ENCODE peak calls at places on chromosomes 7 and 10, in nine cellular contexts. S is prostate gland, A is SK-N-SH, O is breast epithelium, V is endothelial cell of umbilical vein, X is stomach, E is GM23338, J is K562, T is HCT116. Z is an unnamed sample.

GRCh38 chr7:151607464-151607867 is 87.8 kb upstream of the RHEB start:
- DNase-seq in S (no peak), A (no peak), O (no peak), V (no peak), X (no peak), E (no peak), J (no peak), T (peak; percentile 37), Z (no peak)

GRCh38 chr7:140698477-140698876 is 2.0 kb downstream of the NDUFB2 start:
- DNase-seq in S (no peak), A (no peak), O (no peak), V (no peak), X (no peak), E (no peak), J (no peak), T (no peak), Z (no peak)

GRCh38 chr7:88169717-88170320 is 50.0 kb downstream of the SRI start:
- DNase-seq in S (no peak), A (peak; percentile 15), O (no peak), V (peak; percentile 40), X (no peak), E (peak; percentile 34), J (no peak), T (no peak), Z (peak; percentile 2)

GRCh38 chr10:24617771-24618396 is 105.8 kb downstream of the ARHGAP21 start:
- DNase-seq in S (peak; percentile 7), A (peak; percentile 14), O (no peak), V (peak; percentile 59), X (peak; percentile 68), E (peak; percentile 90), J (peak; percentile 65), T (peak; percentile 45), Z (peak; percentile 24)

GRCh38 chr7:30888783-30889182 is 22.9 kb upstream of the AQP1 start:
- DNase-seq in S (no peak), A (no peak), O (no peak), V (peak; percentile 73), X (no peak), E (no peak), J (no peak), T (no peak), Z (no peak)

GRCh38 chr7:28686418-28686800 is 271.7 kb downstream of the TRIL start:
- DNase-seq in S (no peak), A (peak; percentile 49), O (no peak), V (peak; percentile 79), X (no peak), E (peak; percentile 89), J (no peak), T (no peak), Z (peak; percentile 24)

GRCh38 chr7:81573128-81573527 is 196.7 kb downstream of the HGF start:
- DNase-seq in S (no peak), A (no peak), O (no peak), V (no peak), X (no peak), E (no peak), J (no peak), T (no peak), Z (no peak)

GRCh38 chr10:99548041-99548530 is 15.3 kb downstream of the NKX2-3 start:
- DNase-seq in S (no peak), A (peak; percentile 35), O (no peak), V (peak; percentile 47), X (no peak), E (peak; percentile 71), J (no peak), T (peak; percentile 50), Z (no peak)

GRCh38 chr7:16657656-16658279 is 11.8 kb downstream of the BZW2 start:
- DNase-seq in S (no peak), A (no peak), O (no peak), V (no peak), X (no peak), E (peak; percentile 84), J (peak; percentile 62), T (no peak), Z (no peak)

GRCh38 chr7:80732635-80733034 is 94.2 kb downstream of the CD36 start:
- DNase-seq in S (no peak), A (no peak), O (no peak), V (no peak), X (no peak), E (peak; percentile 50), J (peak; percentile 24), T (no peak), Z (no peak)

GRCh38 chr10:91653214-91653875 is 20.5 kb upstream of the PPP1R3C start:
- DNase-seq in S (no peak), A (no peak), O (no peak), V (peak; percentile 13), X (no peak), E (no peak), J (no peak), T (peak; percentile 80), Z (no peak)

GRCh38 chr7:40162516-40162915 is 27.7 kb downstream of the SUGCT start:
- DNase-seq in S (no peak), A (no peak), O (no peak), V (no peak), X (no peak), E (no peak), J (no peak), T (no peak), Z (no peak)

GRCh38 chr7:40194743-40195142 is 59.9 kb downstream of the SUGCT start:
- DNase-seq in S (no peak), A (no peak), O (no peak), V (peak; percentile 27), X (no peak), E (no peak), J (no peak), T (no peak), Z (no peak)

GRCh38 chr7:98360221-98361124 is 40.4 kb downstream of the BAIAP2L1 start:
- DNase-seq in S (no peak), A (no peak), O (no peak), V (no peak), X (peak; percentile 43), E (peak; percentile 58), J (peak; percentile 63), T (no peak), Z (no peak)

GRCh38 chr10:95209509-95210127 is 15.6 kb downstream of the ACSM6 start:
- DNase-seq in S (no peak), A (no peak), O (no peak), V (no peak), X (no peak), E (no peak), J (no peak), T (no peak), Z (no peak)

GRCh38 chr10:95211606-95212279 is 17.7 kb downstream of the ACSM6 start:
- DNase-seq in S (no peak), A (no peak), O (no peak), V (no peak), X (no peak), E (no peak), J (no peak), T (no peak), Z (no peak)

GRCh38 chr10:95214369-95214768 is 20.3 kb downstream of the ACSM6 start:
- DNase-seq in S (no peak), A (no peak), O (no peak), V (no peak), X (no peak), E (no peak), J (no peak), T (no peak), Z (no peak)

GRCh38 chr10:95214793-95215192 is 20.8 kb downstream of the ACSM6 start:
- DNase-seq in S (no peak), A (no peak), O (no peak), V (no peak), X (no peak), E (no peak), J (no peak), T (no peak), Z (peak; percentile 79)

DNA sequence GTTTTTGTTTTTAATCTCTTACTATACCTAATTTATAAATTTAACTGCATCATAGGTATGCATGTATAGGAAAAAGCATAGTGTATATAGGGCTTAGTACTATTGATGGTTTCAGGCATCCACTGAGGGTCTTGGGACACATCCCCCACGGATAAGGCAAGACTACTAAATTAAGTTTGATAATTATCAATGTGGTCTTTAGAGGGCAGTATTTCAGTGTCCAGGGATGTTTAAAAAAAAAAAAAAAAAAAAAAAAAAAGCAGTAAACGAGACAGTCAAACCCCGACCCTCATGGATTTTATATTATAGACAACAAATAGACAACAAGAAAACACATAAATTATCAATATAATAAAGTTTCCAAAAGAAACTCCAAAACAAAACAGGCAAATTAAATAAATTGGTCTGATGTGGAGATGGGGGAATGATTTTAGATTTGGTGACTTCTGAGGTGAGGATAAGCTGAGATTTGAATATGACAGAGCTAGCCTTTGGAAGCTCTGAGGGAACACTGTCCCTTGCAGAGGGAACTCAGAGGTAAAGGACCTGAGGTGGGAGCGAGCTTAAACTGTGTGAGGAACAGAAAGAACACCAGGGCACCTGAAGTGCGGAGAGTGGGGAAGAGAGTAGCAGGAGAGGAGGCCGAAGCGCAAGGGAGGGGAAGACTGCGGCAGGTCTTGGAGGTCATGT is 14.8 kb downstream of the ACSM6 start:
- DNase-seq in S (no peak), A (peak; percentile 37), O (no peak), V (peak; percentile 34), X (no peak), E (peak; percentile 63), J (no peak), T (peak; percentile 8), Z (no peak)
- TF ChIP-seq CTCF in S (no peak), A (peak; percentile 69), O (no peak), V (peak; percentile 5), X (no peak), E (peak; percentile 25), J (peak; percentile 36), T (peak; percentile 49), Z (peak; percentile 72)

DNA sequence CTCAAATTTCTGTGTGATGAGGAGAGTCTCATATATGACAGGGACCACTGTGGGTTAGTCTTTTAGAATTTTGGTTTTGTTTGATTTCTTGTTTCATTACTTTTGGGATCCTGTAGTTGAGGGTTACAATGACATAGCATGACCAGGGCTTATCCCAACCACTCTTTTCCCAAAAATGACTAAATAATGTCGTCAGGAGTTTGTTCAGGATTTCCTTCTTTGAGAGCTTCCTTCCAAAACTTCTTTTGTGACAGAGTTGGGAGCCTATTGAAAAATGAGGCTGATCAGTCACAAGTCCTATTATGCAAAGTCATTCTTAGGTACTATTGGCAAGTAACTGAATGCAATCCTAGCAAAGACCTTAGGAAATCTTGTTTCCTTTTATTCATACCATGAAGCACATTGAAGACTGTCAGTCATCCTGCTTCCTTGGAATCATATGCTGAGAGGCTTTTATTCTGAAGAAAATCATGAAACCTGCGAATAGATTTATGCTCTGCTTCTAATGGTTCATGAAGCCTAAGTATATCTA is 498.3 kb downstream of the LRMDA start:
- DNase-seq in S (no peak), A (no peak), O (no peak), V (no peak), X (no peak), E (no peak), J (no peak), T (no peak), Z (no peak)
- TF ChIP-seq POLR2AphosphoS5 in S (no peak), A (no peak), O (no peak), V (no peak), X (no peak), E (no peak), J (no peak), T (no peak), Z (no peak)

GRCh38 chr7:129825554-129826267 is 127.0 kb downstream of the UBE2H start:
- DNase-seq in S (peak; percentile 85), A (peak; percentile 97), O (peak; percentile 67), V (peak; percentile 73), X (peak; percentile 91), E (peak; percentile 84), J (peak; percentile 96), T (peak; percentile 62), Z (peak; percentile 43)
- TF ChIP-seq CTCF in S (peak; percentile 61), A (peak; percentile 51), O (peak; percentile 54), V (no peak), X (peak; percentile 48), E (peak; percentile 85), J (peak; percentile 82), T (no peak), Z (peak; percentile 92)

GRCh38 chr7:77684030-77684429 is 12.2 kb upstream of the RSBN1L start:
- DNase-seq in S (peak; percentile 22), A (no peak), O (no peak), V (no peak), X (no peak), E (peak; percentile 87), J (no peak), T (no peak), Z (no peak)
- TF ChIP-seq POLR2AphosphoS5 in S (peak; percentile 21), A (no peak), O (no peak), V (no peak), X (no peak), E (no peak), J (no peak), T (no peak), Z (no peak)

Z was measured in Panc1.